ENCODE peak calls at places on chromosomes 11 and 22, in four cellular contexts. I, Z, Q and B are unnamed samples.

GRCh38 chr11:75031771-75032549 is 43.2 kb downstream of the NEU3 start:
- DNase-seq in I (peak; percentile 81), Z (peak; percentile 93), Q (peak; percentile 66), B (peak; percentile 42)

GRCh38 chr11:112195906-112196305 is 20.6 kb downstream of the BCO2 start:
- DNase-seq in I (no peak), Z (no peak), Q (no peak), B (no peak)

GRCh38 chr22:31282748-31283468 is 9.4 kb downstream of the PIK3IP1 start:
- DNase-seq in Z (no peak), Q (no peak), I (no peak), B (no peak)

GRCh38 chr11:30357872-30358271 is 35.0 kb downstream of the ARL14EP start:
- DNase-seq in Z (no peak), Q (no peak), I (no peak), B (no peak)

GRCh38 chr22:46969961-46970360 is 207.5 kb downstream of the TBC1D22A start:
- DNase-seq in I (no peak), Z (no peak), Q (no peak), B (no peak)

GRCh38 chr11:44939673-44940072 is 11.0 kb downstream of the TP53I11 start:
- DNase-seq in Q (peak; percentile 26), I (peak; percentile 51), Z (peak; percentile 80), B (no peak)

GRCh38 chr11:28524098-28524497 is 415.9 kb downstream of the METTL15 start:
- DNase-seq in I (no peak), Z (no peak), Q (no peak), B (no peak)

GRCh38 chr11:97871816-97872215 is 1148.9 kb upstream of the CNTN5 start:
- DNase-seq in Z (no peak), I (no peak), Q (no peak), B (peak; percentile 52)

GRCh38 chr11:107457205-107457557 is 444 bp downstream of the CWF19L2 start:
- DNase-seq in Q (no peak), Z (peak; percentile 15), I (peak; percentile 54), B (peak; percentile 10)

GRCh38 chr11:133907841-133908241 is 48.9 kb downstream of the IGSF9B start:
- DNase-seq in Q (no peak), Z (no peak), I (no peak), B (no peak)

GRCh38 chr11:68090706-68091105 is 30.5 kb downstream of the CHKA start:
- DNase-seq in Q (no peak), I (no peak), Z (no peak), B (no peak)

GRCh38 chr11:9004310-9004945 is 627 bp upstream of the NRIP3 start:
- DNase-seq in I (peak; percentile 74), Z (peak; percentile 82), Q (no peak), B (no peak)

GRCh38 chr11:100932474-100933100 is 197.0 kb downstream of the PGR start:
- DNase-seq in Q (peak; percentile 62), I (peak; percentile 24), Z (peak; percentile 54), B (peak; percentile 51)

GRCh38 chr11:34564807-34565241 is 51.2 kb upstream of the ELF5 start:
- DNase-seq in Q (no peak), I (no peak), Z (peak; percentile 24), B (no peak)

GRCh38 chr11:67352546-67353316 is 615 bp downstream of the POLD4 start:
- DNase-seq in Z (peak; percentile 55), I (no peak), Q (no peak), B (peak; percentile 81)

GRCh38 chr11:2801711-2802388 is 83.7 kb downstream of the CDKN1C start:
- DNase-seq in Q (no peak), I (no peak), Z (no peak), B (no peak)

GRCh38 chr22:43876866-43877509 is 14.7 kb upstream of the SULT4A1 start:
- DNase-seq in I (no peak), Q (no peak), Z (no peak), B (no peak)

GRCh38 chr11:66176650-66177049 is 91.8 kb upstream of the RAB1B start:
- DNase-seq in I (no peak), Q (no peak), Z (no peak), B (no peak)

GRCh38 chr11:70486026-70486415 is 87.7 kb downstream of the CTTN start:
- DNase-seq in I (no peak), Q (no peak), Z (no peak), B (no peak)

GRCh38 chr22:38462960-38463784 is 4.7 kb upstream of the KDELR3 start:
- DNase-seq in Z (peak; percentile 87), Q (no peak), I (peak; percentile 80), B (no peak)

GRCh38 chr11:84552791-84553190 is 1074.4 kb downstream of the DLG2 start:
- DNase-seq in I (no peak), Z (no peak), Q (no peak), B (no peak)

GRCh38 chr11:19187101-19187500 is 14.7 kb downstream of the CSRP3 start:
- DNase-seq in Q (no peak), I (no peak), Z (no peak), B (no peak)

GRCh38 chr11:15867886-15868285 is 488.5 kb downstream of the SOX6 start:
- DNase-seq in Q (no peak), Z (no peak), I (no peak), B (no peak)
- TF ChIP-seq EZH2 in Q (no peak), Z (no peak), I (no peak), B (no peak)

GRCh38 chr11:31822604-31823371 is 11.7 kb upstream of the PAX6 start:
- DNase-seq in I (peak; percentile 27), Z (peak; percentile 40), Q (no peak), B (no peak)

GRCh38 chr11:31823372-31824371 is 12.6 kb upstream of the PAX6 start:
- DNase-seq in I (peak; percentile 57), Q (no peak), Z (peak; percentile 86), B (no peak)

GRCh38 chr11:31821235-31821764 is 10.2 kb upstream of the PAX6 start:
- DNase-seq in Z (no peak), I (no peak), Q (no peak), B (no peak)

GRCh38 chr11:31820438-31820818 is 9.3 kb upstream of the PAX6 start:
- DNase-seq in Z (peak; percentile 72), I (peak; percentile 71), Q (no peak), B (no peak)

GRCh38 chr11:31821779-31822574 is 10.9 kb upstream of the PAX6 start:
- DNase-seq in I (peak; percentile 40), Q (no peak), Z (peak; percentile 36), B (no peak)
- TF ChIP-seq EZH2 in I (peak; percentile 38), Q (peak; percentile 45), Z (peak; percentile 59), B (no peak)

GRCh38 chr11:13963949-13964770 is 1.6 kb downstream of the SPON1 start:
- DNase-seq in Q (no peak), I (peak; percentile 75), Z (peak; percentile 55), B (no peak)
- TF ChIP-seq EZH2 in Q (peak; percentile 81), I (peak; percentile 85), Z (peak; percentile 87), B (no peak)

GRCh38 chr22:45880091-45880651 is 96.8 kb downstream of the WNT7B start:
- DNase-seq in Q (no peak), I (no peak), Z (no peak), B (no peak)
- TF ChIP-seq EZH2 in Q (no peak), I (no peak), Z (no peak), B (no peak)

DNA sequence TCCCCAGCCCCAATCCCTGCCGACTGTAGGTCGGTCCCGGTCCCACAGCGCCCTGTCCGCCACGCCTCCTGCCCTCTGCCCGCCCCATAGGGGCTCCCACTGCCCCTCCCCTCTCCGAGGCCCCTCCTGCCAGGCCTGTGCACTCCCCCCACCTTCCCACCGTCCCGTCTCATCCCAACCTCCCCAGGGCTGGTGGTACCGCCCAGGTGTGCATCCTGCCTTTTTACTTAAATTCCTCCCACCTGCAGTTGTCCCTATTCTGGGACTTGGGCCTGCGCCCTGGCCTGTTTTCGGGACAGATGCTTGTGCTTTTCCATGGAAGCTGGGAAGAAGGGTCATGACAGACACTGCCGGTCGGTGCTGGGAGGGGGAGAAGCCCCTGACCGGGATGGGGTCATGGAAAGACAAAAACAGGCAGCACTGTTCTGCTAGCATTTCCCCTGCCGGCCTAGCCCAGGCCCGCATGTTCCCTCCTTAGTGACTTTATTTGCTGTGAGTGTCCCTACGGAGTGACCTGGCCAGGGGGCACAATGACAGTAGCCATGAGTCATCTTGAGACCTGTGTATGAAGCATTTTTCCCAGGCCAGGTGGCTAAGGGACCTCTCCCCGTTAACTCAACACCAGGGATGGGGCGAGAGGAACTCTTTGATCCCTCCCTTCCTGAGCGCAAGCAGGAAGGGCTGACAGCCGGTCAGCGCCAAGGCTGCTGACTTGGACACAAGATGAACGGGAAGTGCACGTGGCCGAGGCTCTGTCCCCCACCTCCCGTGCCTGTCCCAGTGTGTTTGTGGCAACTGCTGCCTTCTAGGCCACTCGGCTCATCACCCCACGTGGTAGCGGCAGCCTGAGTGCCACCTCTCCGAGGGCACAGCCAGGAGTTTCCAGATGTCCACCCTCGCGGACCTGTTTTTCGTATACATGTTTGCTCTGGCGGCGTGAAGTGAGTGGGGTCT is 7.1 kb downstream of the TBX1 start:
- DNase-seq in Q (no peak), Z (peak; percentile 75), I (no peak), B (no peak)
- TF ChIP-seq EZH2 in Q (peak; percentile 48), Z (no peak), I (no peak), B (no peak)

GRCh38 chr11:626475-627272 is at the start of gene SCT:
- DNase-seq in Q (no peak), I (peak; percentile 36), Z (no peak), B (no peak)
- TF ChIP-seq EZH2 in Q (no peak), I (peak; percentile 48), Z (no peak), B (no peak)

GRCh38 chr11:86431258-86431657 is 56.6 kb downstream of the CCDC81 start:
- DNase-seq in Z (no peak), Q (no peak), I (no peak), B (no peak)
- TF ChIP-seq EZH2 in Z (no peak), Q (no peak), I (no peak), B (no peak)

DNA sequence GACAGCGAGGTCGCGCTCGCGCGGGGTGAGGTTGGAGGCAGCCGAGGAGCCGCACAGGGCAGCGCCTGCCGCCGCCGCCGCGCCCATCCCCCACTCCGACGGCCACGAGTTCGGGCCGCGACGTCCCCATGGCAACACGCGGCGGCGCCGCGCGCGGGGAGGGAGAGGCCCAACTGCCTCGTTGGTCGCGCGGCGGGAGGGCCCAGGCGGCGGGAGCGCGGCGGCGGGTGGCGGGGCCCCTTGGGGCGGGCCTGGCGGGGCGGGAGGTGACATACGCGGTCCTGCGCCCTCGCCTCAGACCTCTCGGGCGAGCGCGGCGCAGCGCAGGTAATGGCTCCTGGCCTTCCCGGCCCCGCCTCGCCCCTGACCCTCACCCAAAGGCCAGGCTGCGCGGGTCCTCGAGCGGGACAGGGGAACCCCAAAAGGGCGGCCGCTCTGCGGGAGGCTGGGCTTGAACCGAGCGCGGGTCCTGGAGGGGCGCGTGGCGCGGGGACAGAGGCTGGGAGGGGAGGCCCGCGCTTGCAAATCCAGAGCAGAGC is at the start of gene DEUP1:
- DNase-seq in I (peak; percentile 83), Z (peak; percentile 59), Q (peak; percentile 28), B (peak; percentile 11)
- TF ChIP-seq EZH2 in I (peak; percentile 55), Z (no peak), Q (no peak), B (no peak)